ENCODE peak calls at places on chromosomes 16 and 17, in seven cellular contexts. F is endodermal cell, N is cardiac muscle cell, M is pancreas, W is uterus, S is adrenal gland, J is tibial nerve. D is an unnamed sample. For H3K4me1, the result is how much of the 10 kb centered on the place peaks cover.

GRCh38 chr16:16857603-16858283 is 478.8 kb downstream of the NPIPA7 start:
- DNase-seq in W (no peak), J (no peak), F (peak), M (no peak), N (no peak), S (peak), D (no peak)

GRCh38 chr17:43800736-43801135 is 20.5 kb downstream of the CFAP97D1 start:
- DNase-seq in F (no peak), W (no peak), M (no peak), J (no peak), S (no peak), N (no peak), D (no peak)

GRCh38 chr17:62998665-62999393 is 32.8 kb downstream of the TANC2 start:
- DNase-seq in S (no peak), F (peak), N (no peak), M (no peak), J (no peak), W (no peak), D (no peak)

GRCh38 chr17:46949291-46950174 is 26.6 kb downstream of the GOSR2 start:
- DNase-seq in F (no peak), S (no peak), M (no peak), N (no peak), J (no peak), W (no peak), D (no peak)

GRCh38 chr16:47667956-47668355 is 206.8 kb downstream of the PHKB start:
- DNase-seq in S (no peak), N (no peak), W (no peak), M (no peak), J (no peak), F (no peak), D (no peak)

GRCh38 chr17:27581016-27581415 is 50.0 kb upstream of the LGALS9 start:
- DNase-seq in J (no peak), W (no peak), N (no peak), S (no peak), M (no peak), F (no peak), D (no peak)

GRCh38 chr16:72083778-72084404 is 9.5 kb downstream of the TXNL4B start:
- DNase-seq in W (no peak), F (no peak), J (no peak), N (no peak), M (no peak), S (no peak), D (no peak)

GRCh38 chr17:10698116-10698818 is 873 bp downstream of the ADPRM start:
- DNase-seq in F (no peak), J (no peak), W (no peak), S (peak), M (no peak), N (peak), D (no peak)

GRCh38 chr17:80961516-80961915 is 30.1 kb upstream of the CHMP6 start:
- DNase-seq in N (no peak), W (no peak), F (no peak), S (no peak), J (no peak), M (no peak), D (no peak)

GRCh38 chr17:75060434-75061054 is 13.5 kb downstream of the KCTD2 start:
- DNase-seq in F (no peak), N (no peak), W (no peak), J (no peak), S (no peak), M (no peak), D (no peak)

GRCh38 chr17:40075216-40076100 is 12.7 kb downstream of the THRA start:
- DNase-seq in S (peak), M (peak), W (peak), N (peak), F (peak), J (peak), D (peak)

GRCh38 chr17:19391432-19391831 is 4.4 kb upstream of the MFAP4 start:
- DNase-seq in M (no peak), N (no peak), J (no peak), S (no peak), F (no peak), W (peak), D (no peak)

GRCh38 chr17:82281502-82282238 is 8.2 kb upstream of the CSNK1D start:
- DNase-seq in F (no peak), J (no peak), W (no peak), S (peak), M (peak), N (no peak), D (no peak)

GRCh38 chr17:80145076-80146075 is 1.6 kb downstream of the EIF4A3 start:
- DNase-seq in M (no peak), J (no peak), N (no peak), W (no peak), F (no peak), S (no peak), D (no peak)

GRCh38 chr17:71828182-71828596 is 292.6 kb upstream of the SOX9 start:
- DNase-seq in F (peak), J (no peak), N (peak), S (no peak), M (no peak), W (no peak), D (no peak)

GRCh38 chr17:5225668-5226457 is 8.8 kb downstream of the SCIMP start:
- DNase-seq in N (no peak), F (no peak), S (no peak), M (no peak), J (no peak), W (no peak), D (no peak)

DNA sequence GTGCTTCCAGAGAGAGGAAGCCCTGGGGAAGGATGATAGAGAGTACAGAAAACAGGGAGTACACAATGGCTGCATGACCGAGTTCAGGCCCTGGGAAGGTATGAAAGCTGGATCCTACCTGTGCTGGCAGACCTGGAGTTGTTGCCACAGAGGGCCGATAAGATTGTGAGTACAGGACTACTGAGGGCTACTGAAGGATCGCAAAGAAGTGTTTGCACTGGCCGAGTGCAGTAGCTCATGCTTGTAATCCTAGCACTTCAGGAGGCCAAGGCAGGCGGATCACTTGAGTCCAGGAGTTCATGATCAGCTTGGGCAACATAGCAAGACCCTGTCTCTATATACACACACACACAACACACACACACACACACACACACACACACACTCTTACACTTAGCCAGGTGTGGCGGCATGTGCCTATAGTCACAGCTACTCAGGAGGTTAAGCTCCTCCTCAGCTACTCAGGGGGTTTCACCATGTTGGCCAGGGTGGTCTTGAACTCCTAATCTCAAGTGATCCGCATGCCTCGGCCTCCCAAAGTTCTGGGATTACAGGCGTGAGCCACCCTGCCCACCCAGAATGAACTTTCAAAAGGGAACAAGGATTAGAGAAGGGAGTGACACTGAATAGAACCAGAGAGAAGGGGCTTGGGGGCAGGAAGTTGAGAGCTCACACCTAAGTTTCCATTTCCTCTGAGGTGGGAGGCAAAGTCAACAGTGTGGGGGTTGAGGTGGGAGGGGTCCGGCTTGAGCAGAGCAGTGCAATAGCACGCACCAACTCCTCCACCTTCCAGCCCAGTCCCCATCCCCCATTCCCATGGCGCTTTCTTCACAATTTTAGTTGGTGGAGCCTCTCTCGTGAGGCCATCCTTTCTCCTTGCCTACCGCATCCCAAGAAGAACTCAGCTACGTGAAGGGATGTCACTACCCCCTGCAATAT is 7.5 kb downstream of the SCIMP start:
- DNase-seq in J (no peak), W (no peak), N (no peak), S (no peak), F (no peak), M (no peak), D (peak)
- H3K4me3 ChIP-seq in J (no peak), W (no peak), N (no peak), S (no peak), F (no peak), M (no peak), D (peak)

GRCh38 chr17:77891602-77892001 is 66.9 kb upstream of the TNRC6C start:
- DNase-seq in S (no peak), J (no peak), M (peak), F (no peak), W (no peak), N (no peak), D (no peak)
- H3K4me1 ChIP-seq in S (under half), J (under half), M (under half), F (under half), W (under half), N (under half), D (under half)

GRCh38 chr17:68805609-68806008 is 149.6 kb downstream of the ABCA8 start:
- DNase-seq in N (no peak), W (no peak), J (no peak), S (no peak), F (no peak), M (no peak), D (no peak)
- TF ChIP-seq CTCF in N (no peak), W (no peak), J (no peak), S (no peak), F (no peak), M (no peak), D (no peak)

GRCh38 chr17:31561469-31562412 is 170.3 kb downstream of the RAB11FIP4 start:
- DNase-seq in W (no peak), J (no peak), F (no peak), S (no peak), M (no peak), N (no peak), D (no peak)

GRCh38 chr17:31559647-31560501 is 168.4 kb downstream of the RAB11FIP4 start:
- DNase-seq in N (no peak), S (no peak), M (peak), W (no peak), F (peak), J (no peak), D (no peak)

GRCh38 chr17:31558748-31559646 is 167.5 kb downstream of the RAB11FIP4 start:
- DNase-seq in M (peak), S (peak), F (peak), N (peak), J (peak), W (peak), D (peak)

GRCh38 chr17:31562447-31562846 is 171.0 kb downstream of the RAB11FIP4 start:
- DNase-seq in J (no peak), S (no peak), W (no peak), F (no peak), M (no peak), N (no peak), D (no peak)

GRCh38 chr17:31560836-31561235 is 169.4 kb downstream of the RAB11FIP4 start:
- DNase-seq in S (no peak), W (no peak), J (no peak), M (no peak), N (no peak), F (peak), D (no peak)
- H3K4me3 ChIP-seq in S (no peak), W (peak), J (peak), M (no peak), N (no peak), F (peak), D (no peak)

GRCh38 chr17:57871863-57872262 is 22.0 kb upstream of the MRPS23 start:
- DNase-seq in M (no peak), W (no peak), S (peak), J (no peak), N (no peak), F (no peak), D (no peak)

GRCh38 chr17:57872536-57872935 is 22.7 kb upstream of the MRPS23 start:
- DNase-seq in J (no peak), F (no peak), S (no peak), M (no peak), N (no peak), W (no peak), D (no peak)

GRCh38 chr17:57870283-57870635 is 20.4 kb upstream of the MRPS23 start:
- DNase-seq in W (no peak), M (no peak), F (no peak), S (no peak), N (no peak), J (no peak), D (no peak)

GRCh38 chr17:57869599-57870282 is 19.9 kb upstream of the MRPS23 start:
- DNase-seq in N (peak), S (peak), M (no peak), W (no peak), F (no peak), J (no peak), D (no peak)

GRCh38 chr17:57871155-57871554 is 21.3 kb upstream of the MRPS23 start:
- DNase-seq in W (no peak), J (no peak), F (no peak), M (no peak), N (no peak), S (no peak), D (no peak)
- H3K4me1 ChIP-seq in W (under half), J (under half), F (under half), M (under half), N (under half), S (half or more), D (under half)

GRCh38 chr17:9223531-9223930 is 202.2 kb downstream of the NTN1 start:
- DNase-seq in F (no peak), S (no peak), M (no peak), N (no peak), W (no peak), J (no peak), D (no peak)

GRCh38 chr17:9224485-9224884 is 203.2 kb downstream of the NTN1 start:
- DNase-seq in W (no peak), S (no peak), M (no peak), J (no peak), F (peak), N (no peak), D (no peak)

GRCh38 chr17:9226794-9227135 is 205.5 kb downstream of the NTN1 start:
- DNase-seq in N (no peak), S (no peak), J (no peak), M (no peak), W (no peak), F (peak), D (no peak)

GRCh38 chr17:9226130-9226793 is 205.0 kb downstream of the NTN1 start:
- DNase-seq in F (no peak), N (no peak), J (no peak), S (no peak), M (no peak), W (no peak), D (no peak)

GRCh38 chr17:9225305-9226101 is 204.2 kb downstream of the NTN1 start:
- DNase-seq in N (peak), S (no peak), M (no peak), F (peak), J (no peak), W (no peak), D (no peak)
- TF ChIP-seq CTCF in N (peak), S (no peak), M (no peak), F (peak), J (no peak), W (no peak), D (no peak)

GRCh38 chr17:41583137-41584127 is 3.3 kb downstream of the KRT14 start:
- DNase-seq in M (no peak), J (no peak), S (no peak), F (no peak), W (no peak), N (no peak), D (no peak)
- H3K4me3 ChIP-seq in M (no peak), J (no peak), S (no peak), F (no peak), W (no peak), N (no peak), D (no peak)

GRCh38 chr17:57443781-57444180 is 187.5 kb downstream of the MSI2 start:
- DNase-seq in F (no peak), W (no peak), M (no peak), J (no peak), N (no peak), S (no peak), D (no peak)

GRCh38 chr17:57447357-57448019 is 191.2 kb downstream of the MSI2 start:
- DNase-seq in F (no peak), N (no peak), J (no peak), W (no peak), S (no peak), M (no peak), D (no peak)

GRCh38 chr17:57444632-57445031 is 188.3 kb downstream of the MSI2 start:
- DNase-seq in N (no peak), M (no peak), S (no peak), F (no peak), W (no peak), J (no peak), D (no peak)

GRCh38 chr17:57445051-57445450 is 188.7 kb downstream of the MSI2 start:
- DNase-seq in S (peak), W (no peak), M (no peak), J (no peak), F (no peak), N (no peak), D (no peak)

DNA sequence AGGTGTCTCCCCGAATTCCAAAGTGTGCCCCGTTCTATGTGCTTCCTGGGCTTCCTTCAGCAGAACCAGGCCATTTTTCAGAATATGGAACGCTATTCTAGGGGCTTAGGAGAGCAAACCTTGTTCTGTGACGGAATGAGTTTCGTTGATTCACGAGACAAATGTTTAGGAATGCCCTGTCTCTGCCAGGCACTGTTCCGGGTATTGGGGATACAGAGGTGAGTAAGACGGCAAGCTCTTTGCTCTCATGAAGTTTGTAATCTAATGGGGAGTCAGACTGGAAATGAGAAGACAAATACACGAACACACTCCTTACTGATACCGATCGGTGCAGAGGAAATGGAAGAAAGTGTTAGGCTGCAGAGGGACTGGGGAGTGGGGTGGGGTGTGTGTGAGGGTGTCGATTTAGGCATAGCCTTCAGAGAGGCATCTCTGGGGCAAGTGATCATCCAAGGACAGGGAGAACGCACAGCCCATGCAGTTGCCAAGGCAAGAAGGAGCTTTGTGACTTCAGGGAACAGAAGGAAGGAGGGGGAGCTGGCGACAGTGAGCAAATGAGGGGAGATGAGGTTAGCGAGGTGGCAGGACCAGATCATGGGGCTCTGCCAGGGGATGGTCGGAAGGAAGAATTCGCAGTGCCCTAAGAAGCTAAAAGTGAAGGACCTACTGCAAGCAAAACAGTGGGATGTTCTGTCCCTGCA is 189.6 kb downstream of the MSI2 start:
- DNase-seq in J (no peak), M (no peak), F (no peak), W (no peak), N (no peak), S (peak), D (no peak)
- H3K4me1 ChIP-seq in J (under half), M (under half), F (under half), W (under half), N (half or more), S (half or more), D (under half)

GRCh38 chr16:66224636-66225035 is 141.9 kb upstream of the CDH5 start:
- DNase-seq in F (peak), W (no peak), M (no peak), S (no peak), N (no peak), J (no peak), D (no peak)

GRCh38 chr16:66225696-66226095 is 140.8 kb upstream of the CDH5 start:
- DNase-seq in F (peak), N (no peak), J (no peak), W (no peak), S (no peak), M (no peak), D (no peak)

GRCh38 chr16:66227766-66228530 is 138.5 kb upstream of the CDH5 start:
- DNase-seq in M (no peak), J (no peak), F (peak), W (no peak), N (no peak), S (no peak), D (no peak)

GRCh38 chr16:66228791-66229190 is 137.7 kb upstream of the CDH5 start:
- DNase-seq in S (no peak), F (peak), W (no peak), J (no peak), M (no peak), N (peak), D (no peak)

GRCh38 chr16:66226762-66227161 is 139.7 kb upstream of the CDH5 start:
- DNase-seq in M (no peak), W (no peak), F (peak), S (no peak), J (no peak), N (no peak), D (no peak)
- TF ChIP-seq CTCF in M (no peak), W (no peak), F (no peak), S (no peak), J (no peak), N (no peak), D (no peak)

GRCh38 chr17:3965123-3965800 is 1.0 kb upstream of the ATP2A3 start:
- DNase-seq in W (no peak), M (peak), F (peak), S (peak), J (peak), N (peak), D (peak)
- H3K4me3 ChIP-seq in W (peak), M (peak), F (peak), S (no peak), J (peak), N (peak), D (peak)

D was measured in CD8-positive, alpha-beta T cell.